ENCODE peak calls at places on chromosomes 11 and 22, in four cellular contexts. W is non-pigmented ciliary epithelial cell, Z is AG10803, S is dorsolateral prefrontal cortex. B is an unnamed sample.

GRCh38 chr22:29268511-29269229 is 602 bp downstream of the EWSR1 start:
- DNase-seq in W (no peak), Z (peak), S (peak), B (no peak)

GRCh38 chr11:18191376-18191775 is 18.7 kb downstream of the MRGPRX4 start:
- DNase-seq in S (no peak), Z (no peak), W (no peak), B (no peak)

GRCh38 chr11:17287058-17287457 is 10.5 kb downstream of the NUCB2 start:
- DNase-seq in S (no peak), Z (no peak), W (no peak), B (no peak)

GRCh38 chr11:120969993-120970392 is 53.9 kb upstream of the TBCEL start:
- DNase-seq in Z (no peak), W (no peak), S (no peak), B (no peak)

GRCh38 chr11:109490953-109491733 is 69.2 kb downstream of the C11orf87 start:
- DNase-seq in W (no peak), S (no peak), Z (peak), B (no peak)

GRCh38 chr11:78158987-78159662 is 19.7 kb upstream of the ALG8 start:
- DNase-seq in S (no peak), Z (no peak), W (no peak), B (no peak)

GRCh38 chr22:20779813-20780148 is 5.9 kb downstream of the SERPIND1 start:
- DNase-seq in W (peak), S (no peak), Z (no peak), B (no peak)

GRCh38 chr11:57324154-57324885 is 432 bp downstream of the TNKS1BP1 start:
- DNase-seq in Z (peak), W (no peak), S (no peak), B (peak)